ENCODE peak calls at places on chromosome 7, in seven cellular contexts. R, K, P, D, C, J and H are unnamed samples.

GRCh38 chr7:114302858-114303257 is 111.8 kb upstream of the FOXP2 start:
- DNase-seq in J (no peak), D (no peak), C (no peak), R (no peak), P (no peak), K (no peak), H (no peak)

GRCh38 chr7:114426824-114427223 is 12.2 kb downstream of the FOXP2 start:
- DNase-seq in J (no peak), R (no peak), P (peak; percentile 31), D (no peak), K (peak; percentile 66), C (no peak), H (no peak)

GRCh38 chr7:18393465-18394118 is 102.0 kb upstream of the HDAC9 start:
- DNase-seq in J (no peak), P (no peak), C (no peak), R (no peak), K (no peak), D (no peak), H (no peak)

GRCh38 chr7:104793066-104793465 is 220.9 kb upstream of the KMT2E start:
- DNase-seq in D (no peak), C (no peak), J (no peak), P (no peak), R (no peak), K (no peak), H (no peak)

GRCh38 chr7:139990571-139990970 is 72.2 kb downstream of the PARP12 start:
- DNase-seq in K (no peak), P (no peak), D (no peak), J (no peak), R (no peak), C (no peak), H (no peak)

GRCh38 chr7:43105521-43106120 is 6.8 kb upstream of the HECW1 start:
- DNase-seq in R (no peak), J (no peak), D (no peak), C (no peak), P (no peak), K (no peak), H (no peak)

GRCh38 chr7:79434098-79434497 is 19.4 kb downstream of the MAGI2 start:
- DNase-seq in C (no peak), D (no peak), K (no peak), J (no peak), P (no peak), R (no peak), H (no peak)

GRCh38 chr7:130180571-130180971 is 24.6 kb downstream of the TMEM209 start:
- DNase-seq in D (no peak), K (no peak), R (no peak), P (no peak), C (no peak), J (no peak), H (peak; percentile 69)

GRCh38 chr7:73647725-73648592 is 19.7 kb upstream of the VPS37D start:
- DNase-seq in D (peak; percentile 43), R (no peak), J (peak; percentile 63), C (no peak), K (no peak), P (no peak), H (peak; percentile 62)

GRCh38 chr7:69781412-69781846 is 183.2 kb downstream of the AUTS2 start:
- DNase-seq in J (no peak), R (peak; percentile 75), D (no peak), K (peak; percentile 62), C (no peak), P (no peak), H (no peak)

GRCh38 chr7:57204411-57204811 is 72.2 kb upstream of the ZNF479 start:
- DNase-seq in R (no peak), C (no peak), J (no peak), D (no peak), K (no peak), P (no peak), H (no peak)

GRCh38 chr7:56110611-56111010 is 4.3 kb upstream of the CHCHD2 start:
- DNase-seq in C (no peak), K (no peak), R (no peak), J (no peak), P (no peak), D (no peak), H (peak; percentile 33)

GRCh38 chr7:47314728-47315601 is 266.9 kb downstream of the TNS3 start:
- DNase-seq in R (peak; percentile 72), J (no peak), K (peak; percentile 55), P (no peak), D (no peak), C (peak; percentile 75), H (no peak)

GRCh38 chr7:337567-337951 is 47.6 kb downstream of the FOXL3 start:
- DNase-seq in C (peak; percentile 26), K (no peak), J (no peak), D (no peak), P (no peak), R (no peak), H (no peak)

GRCh38 chr7:51467384-51468017 is 150.9 kb upstream of the COBL start:
- DNase-seq in J (no peak), C (no peak), K (no peak), R (no peak), P (no peak), D (no peak), H (peak; percentile 67)

GRCh38 chr7:101172854-101173751 is 7.0 kb downstream of the NAT16 start:
- DNase-seq in C (peak; percentile 86), K (peak; percentile 72), J (no peak), D (no peak), R (no peak), P (no peak), H (peak; percentile 45)

GRCh38 chr7:44044315-44045225 is at the start of gene DBNL:
- DNase-seq in K (peak; percentile 85), D (peak; percentile 95), R (peak; percentile 96), J (peak; percentile 95), P (peak; percentile 93), C (peak; percentile 97), H (peak; percentile 94)

GRCh38 chr7:153381275-153382119 is 621.9 kb downstream of the ACTR3B start:
- DNase-seq in J (peak; percentile 40), C (peak; percentile 51), P (peak; percentile 45), K (no peak), R (peak; percentile 77), D (peak; percentile 15), H (peak; percentile 35)
- TF ChIP-seq CTCF in J (peak; percentile 76), C (peak; percentile 43), P (peak; percentile 77), K (peak; percentile 36), R (peak; percentile 97), D (peak; percentile 52), H (peak; percentile 79)

GRCh38 chr7:135166338-135166989 is 4.0 kb downstream of the CYREN start:
- DNase-seq in D (no peak), R (no peak), P (no peak), J (peak; percentile 7), C (no peak), K (no peak), H (no peak)

GRCh38 chr7:135161669-135162068 is 8.8 kb downstream of the CYREN start:
- DNase-seq in P (no peak), D (no peak), K (no peak), J (no peak), R (no peak), C (no peak), H (no peak)

GRCh38 chr7:135165862-135166261 is 4.6 kb downstream of the CYREN start:
- DNase-seq in P (no peak), R (no peak), K (no peak), D (no peak), C (no peak), J (peak; percentile 7), H (no peak)

GRCh38 chr7:135162382-135163001 is 8.0 kb downstream of the CYREN start:
- DNase-seq in C (no peak), K (no peak), J (no peak), R (no peak), P (no peak), D (no peak), H (no peak)

DNA sequence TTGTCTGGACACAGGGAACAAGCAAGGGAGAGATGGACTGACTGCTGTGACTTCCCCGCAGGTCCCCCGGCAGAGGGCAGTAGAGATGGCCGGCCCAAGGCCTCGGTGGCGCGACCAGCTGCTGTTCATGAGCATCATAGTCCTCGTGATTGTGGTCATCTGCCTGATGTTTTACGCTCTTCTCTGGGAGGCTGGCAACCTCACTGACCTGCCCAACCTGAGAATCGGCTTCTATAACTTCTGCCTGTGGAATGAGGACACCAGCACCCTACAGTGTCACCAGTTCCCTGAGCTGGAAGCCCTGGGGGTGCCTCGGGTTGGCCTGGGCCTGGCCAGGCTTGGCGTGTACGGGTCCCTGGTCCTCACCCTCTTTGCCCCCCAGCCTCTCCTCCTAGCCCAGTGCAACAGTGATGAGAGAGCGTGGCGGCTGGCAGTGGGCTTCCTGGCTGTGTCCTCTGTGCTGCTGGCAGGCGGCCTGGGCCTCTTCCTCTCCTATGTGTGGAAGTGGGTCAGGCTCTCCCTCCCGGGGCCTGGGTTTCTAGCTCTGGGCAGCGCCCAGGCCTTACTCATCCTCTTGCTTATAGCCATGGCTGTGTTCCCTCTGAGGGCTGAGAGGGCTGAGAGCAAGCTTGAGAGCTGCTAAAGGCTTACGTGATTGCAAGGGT is 6.0 kb downstream of the CYREN start:
- DNase-seq in P (no peak), R (no peak), K (no peak), J (peak; percentile 24), C (peak; percentile 93), D (no peak), H (no peak)
- TF ChIP-seq CTCF in P (no peak), R (no peak), K (peak; percentile 32), J (no peak), C (peak; percentile 80), D (peak; percentile 32), H (no peak)

DNA sequence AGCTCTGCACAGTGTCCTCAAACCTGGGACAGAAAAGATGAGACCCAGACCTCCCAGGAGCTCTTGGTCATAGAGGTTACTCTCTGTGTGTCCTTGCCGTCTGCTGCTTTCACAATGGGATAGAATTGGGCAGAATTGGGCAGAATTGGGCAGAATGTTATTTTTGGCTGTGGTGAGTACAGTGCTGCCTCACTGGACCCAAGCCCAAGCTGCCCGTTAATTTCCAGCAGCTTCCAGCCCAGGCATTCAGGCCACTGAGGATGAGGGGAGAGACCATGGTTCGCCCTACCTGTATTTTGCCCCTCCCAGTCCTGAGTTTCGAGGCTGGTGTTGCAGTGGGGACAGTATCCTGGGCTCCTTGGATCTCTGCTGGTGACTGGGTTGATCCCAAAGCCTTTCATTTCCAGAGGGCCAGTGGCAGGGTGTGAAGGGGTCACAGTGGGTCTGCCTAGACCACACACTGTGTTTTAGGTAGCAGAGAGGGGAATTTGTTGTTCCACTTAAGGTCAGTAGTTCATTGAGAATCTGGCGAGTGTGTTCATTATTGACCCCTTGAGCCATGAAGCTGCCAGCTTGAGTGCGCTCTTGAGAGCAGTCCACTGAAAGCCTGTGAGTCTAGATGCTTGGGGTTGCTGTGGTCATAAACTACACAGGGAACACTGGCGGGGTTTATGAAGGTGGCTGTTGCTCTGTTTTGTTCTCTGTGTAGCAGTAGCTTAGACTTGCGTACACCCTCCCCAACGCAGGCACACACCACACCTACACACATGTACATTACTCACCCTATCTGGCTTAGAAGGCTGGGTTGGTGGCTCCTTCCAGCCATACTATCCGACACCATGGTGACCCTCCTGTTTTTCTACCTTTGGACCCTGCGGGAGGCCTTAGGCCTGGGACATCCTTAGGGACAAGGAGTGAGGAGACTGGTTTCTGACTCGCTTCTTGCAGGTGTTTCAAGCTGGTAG is 23.5 kb downstream of the NACAD start:
- DNase-seq in J (no peak), R (no peak), K (no peak), D (no peak), C (no peak), P (no peak), H (no peak)
- TF ChIP-seq CTCF in J (no peak), R (no peak), K (no peak), D (no peak), C (no peak), P (no peak), H (no peak)

DNA sequence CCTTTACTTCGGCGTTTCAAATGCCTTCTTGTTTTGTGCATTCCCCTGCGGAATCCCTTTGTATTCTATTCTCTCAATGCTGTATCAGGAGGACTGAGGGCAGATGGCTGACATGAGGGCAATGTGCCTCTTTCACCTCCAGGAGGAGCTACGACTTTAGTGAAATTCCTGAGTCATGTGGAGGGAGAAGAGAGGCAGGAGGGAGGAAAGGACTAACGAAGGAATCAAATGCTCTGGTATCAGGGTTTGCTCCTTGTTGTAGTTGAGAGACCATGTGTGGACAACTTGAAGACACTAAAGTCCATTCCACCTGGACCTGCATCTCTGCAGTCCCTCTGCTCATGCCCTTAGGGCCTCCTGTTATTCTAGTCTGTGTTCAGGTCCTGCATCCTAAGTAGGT is 40.2 kb upstream of the PRSS58 start:
- DNase-seq in K (no peak), R (no peak), P (no peak), D (peak; percentile 15), C (no peak), J (no peak), H (no peak)
- TF ChIP-seq CTCF in K (peak; percentile 43), R (no peak), P (no peak), D (peak; percentile 9), C (no peak), J (no peak), H (no peak)